ENCODE peak calls at places on chromosomes 7 and 10, in six cellular contexts. One of them, this sample, is unnamed. For H3K4me1 and H3K27me3, the result is how much of the 10 kb centered on the place peaks cover.

GRCh38 chr10:118958984-118959916 is 70.3 kb upstream of the NANOS1 start:
- DNase-seq in neuronal stem cell: no peak
- DNase-seq in PC-3: peak
- DNase-seq in CD8-positive, alpha-beta T cell: no peak
- DNase-seq in SK-N-SH: no peak
- DNase-seq in pancreas: no peak
- DNase-seq in this sample: peak

GRCh38 chr10:48517911-48518321 is 87.0 kb downstream of the ARHGAP22 start:
- DNase-seq in neuronal stem cell: no peak
- DNase-seq in SK-N-SH: no peak
- DNase-seq in CD8-positive, alpha-beta T cell: no peak
- DNase-seq in pancreas: no peak
- DNase-seq in PC-3: no peak
- DNase-seq in this sample: no peak

GRCh38 chr10:29392376-29393021 is 103.6 kb downstream of the LYZL1 start:
- DNase-seq in pancreas: no peak
- DNase-seq in SK-N-SH: peak
- DNase-seq in PC-3: peak
- DNase-seq in CD8-positive, alpha-beta T cell: peak
- DNase-seq in neuronal stem cell: peak
- DNase-seq in this sample: no peak

GRCh38 chr10:109698121-109698520 is 225.2 kb downstream of the XPNPEP1 start:
- DNase-seq in pancreas: no peak
- DNase-seq in SK-N-SH: no peak
- DNase-seq in neuronal stem cell: no peak
- DNase-seq in CD8-positive, alpha-beta T cell: no peak
- DNase-seq in PC-3: no peak
- DNase-seq in this sample: no peak

GRCh38 chr10:124063736-124064135 is 29.7 kb downstream of the CHST15 start:
- DNase-seq in CD8-positive, alpha-beta T cell: no peak
- DNase-seq in pancreas: peak
- DNase-seq in neuronal stem cell: no peak
- DNase-seq in SK-N-SH: no peak
- DNase-seq in PC-3: peak
- DNase-seq in this sample: no peak

GRCh38 chr10:35959103-35959740 is 317.1 kb upstream of the FZD8 start:
- DNase-seq in SK-N-SH: no peak
- DNase-seq in PC-3: no peak
- DNase-seq in neuronal stem cell: no peak
- DNase-seq in CD8-positive, alpha-beta T cell: no peak
- DNase-seq in pancreas: no peak
- DNase-seq in this sample: no peak

GRCh38 chr7:132187391-132187790 is 388.9 kb downstream of the PLXNA4 start:
- DNase-seq in CD8-positive, alpha-beta T cell: no peak
- DNase-seq in neuronal stem cell: no peak
- DNase-seq in PC-3: no peak
- DNase-seq in pancreas: no peak
- DNase-seq in SK-N-SH: no peak
- DNase-seq in this sample: no peak

GRCh38 chr10:75654171-75654772 is 222.8 kb downstream of the LRMDA start:
- DNase-seq in SK-N-SH: no peak
- DNase-seq in CD8-positive, alpha-beta T cell: no peak
- DNase-seq in neuronal stem cell: no peak
- DNase-seq in PC-3: peak
- DNase-seq in pancreas: no peak
- DNase-seq in this sample: no peak

GRCh38 chr10:124725171-124725631 is 19.0 kb downstream of the FAM53B start:
- DNase-seq in PC-3: no peak
- DNase-seq in SK-N-SH: no peak
- DNase-seq in pancreas: no peak
- DNase-seq in CD8-positive, alpha-beta T cell: no peak
- DNase-seq in neuronal stem cell: no peak
- DNase-seq in this sample: no peak

GRCh38 chr7:124089621-124090020 is 56.8 kb upstream of the TMEM229A start:
- DNase-seq in neuronal stem cell: no peak
- DNase-seq in CD8-positive, alpha-beta T cell: no peak
- DNase-seq in SK-N-SH: no peak
- DNase-seq in pancreas: no peak
- DNase-seq in PC-3: no peak
- DNase-seq in this sample: no peak

GRCh38 chr10:1015688-1016087 is 10.0 kb downstream of the IDI2 start:
- DNase-seq in pancreas: no peak
- DNase-seq in neuronal stem cell: no peak
- DNase-seq in PC-3: no peak
- DNase-seq in SK-N-SH: no peak
- DNase-seq in CD8-positive, alpha-beta T cell: no peak
- DNase-seq in this sample: no peak

GRCh38 chr7:121329460-121330052 is 756 bp downstream of the WNT16 start:
- DNase-seq in neuronal stem cell: peak
- DNase-seq in PC-3: no peak
- DNase-seq in SK-N-SH: peak
- DNase-seq in CD8-positive, alpha-beta T cell: no peak
- DNase-seq in pancreas: peak
- DNase-seq in this sample: no peak

GRCh38 chr10:308572-309085 is 173.4 kb downstream of the ZMYND11 start:
- DNase-seq in pancreas: peak
- DNase-seq in neuronal stem cell: no peak
- DNase-seq in SK-N-SH: no peak
- DNase-seq in CD8-positive, alpha-beta T cell: no peak
- DNase-seq in PC-3: no peak
- DNase-seq in this sample: no peak

GRCh38 chr7:107180378-107180777 is 11.6 kb downstream of the HBP1 start:
- DNase-seq in pancreas: peak
- DNase-seq in CD8-positive, alpha-beta T cell: peak
- DNase-seq in SK-N-SH: no peak
- DNase-seq in PC-3: peak
- DNase-seq in neuronal stem cell: no peak
- DNase-seq in this sample: no peak

GRCh38 chr10:77135555-77135954 is 502.1 kb downstream of the KCNMA1 start:
- DNase-seq in pancreas: no peak
- DNase-seq in SK-N-SH: no peak
- DNase-seq in PC-3: no peak
- DNase-seq in CD8-positive, alpha-beta T cell: no peak
- DNase-seq in neuronal stem cell: no peak
- DNase-seq in this sample: no peak

GRCh38 chr10:86846088-86846487 is 89.7 kb downstream of the BMPR1A start:
- DNase-seq in pancreas: no peak
- DNase-seq in CD8-positive, alpha-beta T cell: no peak
- DNase-seq in PC-3: no peak
- DNase-seq in SK-N-SH: no peak
- DNase-seq in neuronal stem cell: no peak
- DNase-seq in this sample: no peak

GRCh38 chr10:2754943-2755342 is 312.4 kb upstream of the PFKP start:
- DNase-seq in CD8-positive, alpha-beta T cell: no peak
- DNase-seq in SK-N-SH: no peak
- DNase-seq in PC-3: no peak
- DNase-seq in pancreas: no peak
- DNase-seq in neuronal stem cell: no peak
- DNase-seq in this sample: no peak

GRCh38 chr7:157918326-157918725 is 581.5 kb downstream of the DNAJB6 start:
- DNase-seq in pancreas: no peak
- DNase-seq in SK-N-SH: no peak
- DNase-seq in neuronal stem cell: no peak
- DNase-seq in CD8-positive, alpha-beta T cell: no peak
- DNase-seq in PC-3: no peak
- DNase-seq in this sample: no peak

GRCh38 chr7:50217961-50218360 is 86.6 kb upstream of the IKZF1 start:
- DNase-seq in CD8-positive, alpha-beta T cell: no peak
- DNase-seq in neuronal stem cell: no peak
- DNase-seq in pancreas: no peak
- DNase-seq in PC-3: no peak
- DNase-seq in SK-N-SH: no peak
- DNase-seq in this sample: no peak

GRCh38 chr10:5556576-5556975 is 31.8 kb downstream of the CALML3 start:
- DNase-seq in CD8-positive, alpha-beta T cell: no peak
- DNase-seq in neuronal stem cell: no peak
- DNase-seq in SK-N-SH: no peak
- DNase-seq in pancreas: peak
- DNase-seq in PC-3: no peak
- DNase-seq in this sample: no peak

GRCh38 chr7:132197772-132198171 is 378.5 kb downstream of the PLXNA4 start:
- DNase-seq in PC-3: no peak
- DNase-seq in neuronal stem cell: no peak
- DNase-seq in pancreas: no peak
- DNase-seq in CD8-positive, alpha-beta T cell: no peak
- DNase-seq in SK-N-SH: no peak
- DNase-seq in this sample: no peak

GRCh38 chr7:151424799-151425198 is 15.0 kb upstream of the WDR86 start:
- DNase-seq in neuronal stem cell: no peak
- DNase-seq in CD8-positive, alpha-beta T cell: no peak
- DNase-seq in pancreas: peak
- DNase-seq in SK-N-SH: no peak
- DNase-seq in PC-3: no peak
- DNase-seq in this sample: no peak

GRCh38 chr10:72087969-72088878 is at the start of gene SPOCK2:
- DNase-seq in pancreas: no peak
- DNase-seq in PC-3: no peak
- DNase-seq in neuronal stem cell: peak
- DNase-seq in SK-N-SH: peak
- DNase-seq in CD8-positive, alpha-beta T cell: peak
- DNase-seq in this sample: no peak
- H3K4me1 ChIP-seq in pancreas: under half
- H3K4me1 ChIP-seq in PC-3: under half
- H3K4me1 ChIP-seq in neuronal stem cell: under half
- H3K4me1 ChIP-seq in SK-N-SH: under half
- H3K4me1 ChIP-seq in CD8-positive, alpha-beta T cell: half or more
- H3K4me1 ChIP-seq in this sample: under half

GRCh38 chr10:131067690-131068089 is 243.8 kb downstream of the TCERG1L start:
- DNase-seq in CD8-positive, alpha-beta T cell: no peak
- DNase-seq in pancreas: no peak
- DNase-seq in neuronal stem cell: no peak
- DNase-seq in SK-N-SH: no peak
- DNase-seq in PC-3: no peak
- DNase-seq in this sample: no peak
- H3K27me3 ChIP-seq in CD8-positive, alpha-beta T cell: under half
- H3K27me3 ChIP-seq in pancreas: under half
- H3K27me3 ChIP-seq in neuronal stem cell: under half
- H3K27me3 ChIP-seq in SK-N-SH: under half
- H3K27me3 ChIP-seq in PC-3: under half
- H3K27me3 ChIP-seq in this sample: half or more

DNA sequence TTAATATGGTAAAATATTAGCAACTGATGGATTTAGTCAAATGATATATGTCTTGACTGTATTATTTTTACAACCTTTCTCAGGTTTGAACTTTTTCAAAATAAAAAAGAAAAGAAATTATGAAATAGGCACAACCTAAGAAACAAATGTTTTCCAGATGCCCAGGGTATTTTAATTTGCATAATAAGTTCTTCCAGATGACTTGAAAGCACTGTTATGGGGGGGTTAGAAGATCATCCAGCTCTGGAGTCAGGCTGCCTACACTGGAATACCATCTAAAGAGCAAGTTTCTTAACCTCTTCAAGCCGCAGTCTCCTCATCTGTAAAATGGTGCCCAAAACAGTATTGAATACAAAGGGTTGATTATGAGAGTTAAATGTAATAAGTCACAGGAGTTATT is 32.1 kb downstream of the CREB3L2 start:
- DNase-seq in neuronal stem cell: no peak
- DNase-seq in PC-3: no peak
- DNase-seq in pancreas: no peak
- DNase-seq in CD8-positive, alpha-beta T cell: no peak
- DNase-seq in SK-N-SH: no peak
- DNase-seq in this sample: no peak
- H3K4me1 ChIP-seq in neuronal stem cell: under half
- H3K4me1 ChIP-seq in PC-3: under half
- H3K4me1 ChIP-seq in pancreas: under half
- H3K4me1 ChIP-seq in CD8-positive, alpha-beta T cell: under half
- H3K4me1 ChIP-seq in SK-N-SH: under half
- H3K4me1 ChIP-seq in this sample: half or more

DNA sequence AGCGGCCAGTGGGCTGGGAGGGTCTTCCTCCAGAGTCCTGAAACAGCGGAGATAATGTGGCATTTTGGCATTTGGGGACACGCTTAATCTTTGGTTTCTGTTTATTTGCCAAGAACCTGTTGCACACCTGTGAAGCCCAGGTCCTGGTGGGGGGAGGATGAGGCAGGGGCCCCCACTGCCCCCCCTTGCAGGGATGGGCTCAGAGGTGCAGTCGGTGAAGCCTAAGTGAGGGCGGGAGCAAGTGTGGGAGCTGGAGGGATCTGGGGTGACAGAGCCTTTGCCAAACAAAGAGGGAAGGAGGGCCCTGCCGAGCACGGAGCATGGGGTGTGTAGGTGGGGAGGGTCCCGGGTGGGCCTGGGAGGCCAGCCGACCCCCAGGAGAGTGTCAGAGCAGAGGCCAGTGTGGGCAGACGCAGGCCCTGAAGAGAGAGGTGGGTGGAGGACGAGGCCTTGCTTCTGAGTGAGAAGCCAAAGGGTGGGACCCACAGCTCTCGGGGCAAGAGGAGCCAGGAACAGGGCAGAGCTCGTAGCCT is 62.1 kb upstream of the ADGRA1 start:
- DNase-seq in PC-3: no peak
- DNase-seq in pancreas: no peak
- DNase-seq in CD8-positive, alpha-beta T cell: no peak
- DNase-seq in SK-N-SH: no peak
- DNase-seq in neuronal stem cell: no peak
- DNase-seq in this sample: no peak
- H3K27me3 ChIP-seq in PC-3: half or more
- H3K27me3 ChIP-seq in pancreas: under half
- H3K27me3 ChIP-seq in CD8-positive, alpha-beta T cell: under half
- H3K27me3 ChIP-seq in SK-N-SH: under half
- H3K27me3 ChIP-seq in neuronal stem cell: half or more
- H3K27me3 ChIP-seq in this sample: half or more

DNA sequence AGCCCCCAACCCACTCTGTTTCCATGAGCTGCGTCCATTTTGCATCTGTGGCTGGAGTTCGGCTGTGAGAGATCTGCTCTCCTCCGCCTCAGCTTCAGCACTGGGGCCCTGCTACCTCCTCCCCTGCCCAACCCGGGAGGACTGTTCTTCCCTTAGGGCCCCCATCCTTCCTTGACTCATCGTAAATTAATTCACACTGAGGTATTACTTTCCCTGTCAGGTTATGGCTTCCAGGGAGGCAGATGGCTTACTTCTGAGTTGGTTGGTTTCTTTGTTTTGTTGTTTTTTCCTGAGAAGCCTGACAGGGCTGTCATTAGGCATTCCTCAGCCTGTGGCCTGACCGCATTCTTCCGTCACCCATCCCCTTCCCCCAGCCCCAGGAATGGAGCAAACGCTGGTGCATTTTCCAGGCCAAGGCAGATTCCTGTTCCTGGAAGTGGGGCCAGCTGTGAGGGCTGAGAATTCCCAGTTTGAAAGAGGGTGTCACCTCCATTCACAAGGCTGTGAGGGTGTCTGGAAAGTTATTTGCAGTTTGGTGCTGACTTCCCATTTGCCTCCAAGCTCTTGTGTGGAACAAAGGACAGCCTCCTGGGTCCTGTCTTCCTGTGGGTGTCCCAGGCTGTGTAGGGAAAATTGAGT is 11.6 kb downstream of the CPA5 start:
- DNase-seq in neuronal stem cell: peak
- DNase-seq in SK-N-SH: peak
- DNase-seq in CD8-positive, alpha-beta T cell: no peak
- DNase-seq in pancreas: no peak
- DNase-seq in PC-3: peak
- DNase-seq in this sample: peak
- H3K4me1 ChIP-seq in neuronal stem cell: under half
- H3K4me1 ChIP-seq in SK-N-SH: under half
- H3K4me1 ChIP-seq in CD8-positive, alpha-beta T cell: under half
- H3K4me1 ChIP-seq in pancreas: under half
- H3K4me1 ChIP-seq in PC-3: under half
- H3K4me1 ChIP-seq in this sample: under half